ENCODE peak calls at places on chromosomes 11 and 22, in six cellular contexts. T, H, K, D, O and A are unnamed samples.

GRCh38 chr11:14422052-14422813 is 63.2 kb upstream of the RRAS2 start:
- DNase-seq in D (peak; percentile 88), O (peak; percentile 33), H (peak; percentile 87), K (no peak), T (peak; percentile 61), A (no peak)

GRCh38 chr11:2300290-2300935 is 1.3 kb downstream of the C11orf21 start:
- DNase-seq in T (peak; percentile 12), H (no peak), O (no peak), K (peak; percentile 24), D (no peak), A (no peak)

GRCh38 chr22:28706845-28707244 is 27.2 kb upstream of the TTC28 start:
- DNase-seq in T (no peak), H (no peak), K (no peak), O (no peak), D (no peak), A (no peak)

GRCh38 chr11:74577624-74578396 is 14.6 kb upstream of the POLD3 start:
- DNase-seq in O (no peak), T (no peak), D (no peak), H (no peak), K (no peak), A (no peak)

GRCh38 chr22:23068832-23069385 is 1.4 kb upstream of the GNAZ start:
- DNase-seq in K (no peak), O (peak; percentile 11), T (no peak), D (no peak), H (peak; percentile 8), A (no peak)

GRCh38 chr11:125138966-125139365 is 25.6 kb upstream of the PKNOX2 start:
- DNase-seq in H (no peak), K (no peak), T (no peak), D (no peak), O (no peak), A (no peak)

GRCh38 chr11:17479284-17480214 is 2.9 kb upstream of the ABCC8 start:
- DNase-seq in H (no peak), K (no peak), O (no peak), T (no peak), D (peak; percentile 24), A (peak; percentile 20)

GRCh38 chr11:86182976-86183584 is 61.5 kb upstream of the EED start:
- DNase-seq in D (peak; percentile 56), K (no peak), O (no peak), T (no peak), H (no peak), A (no peak)

GRCh38 chr11:102842930-102843329 is 479 bp downstream of the MMP3 start:
- DNase-seq in D (no peak), T (no peak), K (no peak), O (no peak), H (no peak), A (no peak)

GRCh38 chr22:38080847-38081635 is 2.9 kb downstream of the SLC16A8 start:
- DNase-seq in O (no peak), K (no peak), T (peak; percentile 49), D (no peak), H (no peak), A (no peak)

GRCh38 chr11:22928207-22928917 is 68.1 kb upstream of the CCDC179 start:
- DNase-seq in K (no peak), H (no peak), D (peak; percentile 4), O (no peak), T (no peak), A (no peak)

GRCh38 chr11:129766858-129767604 is 48.6 kb upstream of the TMEM45B start:
- DNase-seq in D (peak; percentile 41), O (no peak), K (peak; percentile 15), T (peak; percentile 37), H (no peak), A (no peak)

DNA sequence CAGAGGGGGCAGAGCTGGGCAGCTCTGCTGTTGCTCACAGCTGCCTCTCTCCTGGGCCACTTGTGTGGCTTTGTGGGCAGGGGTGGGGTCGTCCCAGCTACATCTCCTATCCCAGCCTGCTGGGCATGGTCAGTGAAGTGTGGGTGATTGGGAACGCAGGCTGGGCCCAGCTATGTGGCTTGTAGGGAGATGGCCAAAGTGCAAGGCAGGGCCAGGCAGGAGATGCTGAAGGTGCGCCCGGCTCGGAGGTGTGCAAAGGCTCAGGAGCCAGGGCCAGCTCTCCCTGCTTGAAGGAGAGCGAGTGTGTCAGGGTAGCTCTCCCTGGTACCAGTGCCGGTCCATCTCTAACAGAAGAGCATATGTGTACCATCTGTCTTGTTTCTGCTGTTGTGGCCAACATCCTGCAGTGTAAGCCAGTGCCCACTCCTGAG is 8.4 kb upstream of the RANBP1 start:
- DNase-seq in T (no peak), D (no peak), H (no peak), K (no peak), O (no peak), A (no peak)
- H3K27ac ChIP-seq in T (no peak overlapping the region), D (no peak overlapping the region), H (no peak overlapping the region), K (no peak overlapping the region), O (no peak overlapping the region), A (no peak overlapping the region)

DNA sequence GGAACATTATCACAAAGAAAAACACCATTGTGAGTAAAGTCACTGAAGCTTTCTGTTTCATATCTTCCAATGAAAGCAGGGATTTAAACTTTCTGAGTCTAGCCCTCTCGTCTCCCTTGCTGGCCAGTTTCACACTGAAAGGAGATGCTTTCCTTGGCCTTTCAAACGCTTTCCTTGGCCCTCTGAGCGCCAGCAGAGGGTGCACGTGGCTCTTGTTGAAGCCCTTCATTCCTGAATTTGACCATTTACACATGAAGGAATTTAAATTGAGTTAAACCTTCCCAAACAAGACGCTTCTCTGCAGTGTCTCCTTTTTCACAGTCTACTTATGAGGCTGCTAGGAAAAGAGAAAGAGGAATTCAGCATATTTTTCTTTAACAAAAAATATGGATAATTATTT is 21.5 kb downstream of the NNMT start:
- DNase-seq in T (peak; percentile 62), K (no peak), D (peak; percentile 70), O (no peak), H (peak; percentile 43), A (no peak)
- H3K27ac ChIP-seq in T (no peak overlapping the region), K (peak overlapping the region; percentile 66), D (peak overlapping the region; percentile 92), O (peak overlapping the region; percentile 58), H (peak overlapping the region; percentile 31), A (no peak overlapping the region)

DNA sequence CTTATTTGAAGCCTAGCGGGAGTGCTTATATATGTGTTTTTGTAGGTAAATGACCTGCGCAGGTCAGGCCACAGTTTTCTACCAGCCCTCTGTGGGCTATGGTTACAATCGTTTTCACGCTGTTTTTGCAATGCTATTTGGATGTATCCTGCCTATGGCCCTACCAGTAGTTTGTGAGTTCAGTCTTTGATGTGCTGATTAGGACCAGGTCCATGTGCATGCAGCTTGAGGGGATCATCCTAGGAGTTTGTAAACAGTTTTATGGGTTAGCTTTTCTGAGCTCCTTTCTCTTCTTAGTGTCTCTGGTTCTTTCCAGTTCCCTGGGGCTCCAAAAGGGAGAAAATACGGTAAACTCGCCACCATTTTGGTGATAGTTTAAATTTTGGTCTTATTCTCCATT is 142.5 kb downstream of the LDLRAD3 start:
- DNase-seq in K (no peak), O (no peak), D (no peak), T (no peak), H (no peak), A (no peak)
- H3K27ac ChIP-seq in K (no peak overlapping the region), O (no peak overlapping the region), D (no peak overlapping the region), T (no peak overlapping the region), H (no peak overlapping the region), A (no peak overlapping the region)

DNA sequence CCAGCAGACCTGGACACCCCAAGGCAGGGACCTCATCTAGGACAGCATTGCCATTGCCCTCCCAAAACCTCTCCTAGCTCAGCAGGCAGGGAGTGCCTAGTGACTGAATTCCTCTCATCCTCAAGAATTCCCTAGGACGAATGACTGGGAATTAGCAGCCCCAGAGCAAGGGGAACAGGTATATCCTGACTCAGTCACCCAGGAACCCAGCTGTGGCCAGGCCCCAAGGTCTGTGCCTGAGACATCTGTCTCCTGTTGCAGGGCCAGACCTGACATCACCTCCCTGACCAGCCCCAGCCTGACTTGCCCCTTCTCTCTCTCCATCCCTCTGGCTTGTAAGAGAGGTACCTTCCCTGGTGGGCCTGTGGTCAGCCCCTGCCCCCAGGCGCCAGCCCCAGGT is 39.0 kb upstream of the SUSD2 start:
- DNase-seq in O (no peak), D (no peak), H (no peak), K (no peak), T (no peak), A (no peak)
- H3K27ac ChIP-seq in O (peak overlapping the region; percentile 29), D (no peak overlapping the region), H (peak overlapping the region; percentile 84), K (no peak overlapping the region), T (no peak overlapping the region), A (no peak overlapping the region)

GRCh38 chr11:9210224-9210921 is 54.8 kb downstream of the DENND5A start:
- DNase-seq in H (no peak), T (no peak), K (no peak), D (peak; percentile 41), O (no peak), A (no peak)
- H3K27ac ChIP-seq in H (no peak overlapping the region), T (no peak overlapping the region), K (no peak overlapping the region), D (peak overlapping the region; percentile 4), O (no peak overlapping the region), A (peak overlapping the region; percentile 49)